ENCODE peak calls at places on chromosomes 12 and 14, in seven cellular contexts. O is PC-3, D is GM13977, I is left lung, P is glutamatergic neuron, G is adrenal gland, Z is pancreas. S is an unnamed sample.

GRCh38 chr12:6072302-6072752 is 52.1 kb downstream of the VWF start:
- DNase-seq in O (peak; percentile 36), D (no peak), I (no peak), P (no peak), G (peak; percentile 45), Z (no peak), S (no peak)

GRCh38 chr12:53196486-53196885 is 10.6 kb downstream of the ITGB7 start:
- DNase-seq in O (no peak), D (no peak), I (peak; percentile 65), P (no peak), G (no peak), Z (no peak), S (no peak)

GRCh38 chr14:76917759-76918175 is 91.6 kb downstream of the LRRC74A start:
- DNase-seq in O (no peak), D (no peak), I (no peak), P (no peak), G (peak; percentile 93), Z (no peak), S (no peak)

GRCh38 chr12:75884465-75884985 is 147.1 kb downstream of the PHLDA1 start:
- DNase-seq in O (no peak), D (no peak), I (no peak), P (no peak), G (no peak), Z (no peak), S (no peak)

GRCh38 chr12:79409562-79409961 is 281.2 kb downstream of the PAWR start:
- DNase-seq in O (peak; percentile 57), D (no peak), I (no peak), P (no peak), G (no peak), Z (no peak), S (no peak)

GRCh38 chr12:125092872-125093680 is 27.8 kb downstream of the AACS start:
- DNase-seq in O (peak; percentile 66), D (no peak), I (no peak), P (peak; percentile 40), G (peak; percentile 33), Z (no peak), S (no peak)

GRCh38 chr12:109098142-109098652 is 800 bp downstream of the UNG start:
- DNase-seq in O (peak; percentile 39), D (no peak), I (peak; percentile 89), P (no peak), G (peak; percentile 85), Z (peak; percentile 81), S (no peak)

GRCh38 chr14:94000267-94000666 is 3.2 kb downstream of the CCDC197 start:
- DNase-seq in O (no peak), D (no peak), I (no peak), P (no peak), G (no peak), Z (no peak), S (no peak)

GRCh38 chr12:23083267-23083666 is 458.3 kb downstream of the ETNK1 start:
- DNase-seq in O (peak; percentile 16), D (no peak), I (no peak), P (no peak), G (no peak), Z (no peak), S (no peak)

GRCh38 chr14:68808696-68809095 is 15.8 kb upstream of the ZFP36L1 start:
- DNase-seq in O (no peak), D (no peak), I (no peak), P (no peak), G (peak; percentile 6), Z (no peak), S (no peak)

GRCh38 chr12:79935624-79936040 is 735 bp upstream of the PPP1R12A start:
- DNase-seq in O (peak; percentile 30), D (peak; percentile 17), I (no peak), P (no peak), G (no peak), Z (no peak), S (no peak)

GRCh38 chr14:21068521-21069387 is 1.4 kb upstream of the ARHGEF40 start:
- DNase-seq in O (peak; percentile 61), D (peak; percentile 76), I (peak; percentile 81), P (peak; percentile 70), G (peak; percentile 20), Z (no peak), S (no peak)

GRCh38 chr14:75428230-75429104 is 645 bp downstream of the JDP2 start:
- DNase-seq in O (no peak), D (no peak), I (peak; percentile 91), P (peak; percentile 30), G (peak; percentile 49), Z (peak; percentile 74), S (no peak)

GRCh38 chr14:50763386-50764007 is 67.5 kb downstream of the NIN start:
- DNase-seq in O (peak; percentile 99), D (no peak), I (no peak), P (no peak), G (no peak), Z (no peak), S (no peak)

GRCh38 chr14:63435838-63436237 is 107.3 kb downstream of the PPP2R5E start:
- DNase-seq in O (peak; percentile 18), D (no peak), I (peak; percentile 78), P (no peak), G (peak; percentile 87), Z (peak; percentile 60), S (no peak)

GRCh38 chr12:66688836-66689439 is 10.1 kb upstream of the GRIP1 start:
- DNase-seq in O (peak; percentile 82), D (peak; percentile 24), I (no peak), P (peak; percentile 65), G (peak; percentile 39), Z (peak; percentile 61), S (peak; percentile 17)

DNA sequence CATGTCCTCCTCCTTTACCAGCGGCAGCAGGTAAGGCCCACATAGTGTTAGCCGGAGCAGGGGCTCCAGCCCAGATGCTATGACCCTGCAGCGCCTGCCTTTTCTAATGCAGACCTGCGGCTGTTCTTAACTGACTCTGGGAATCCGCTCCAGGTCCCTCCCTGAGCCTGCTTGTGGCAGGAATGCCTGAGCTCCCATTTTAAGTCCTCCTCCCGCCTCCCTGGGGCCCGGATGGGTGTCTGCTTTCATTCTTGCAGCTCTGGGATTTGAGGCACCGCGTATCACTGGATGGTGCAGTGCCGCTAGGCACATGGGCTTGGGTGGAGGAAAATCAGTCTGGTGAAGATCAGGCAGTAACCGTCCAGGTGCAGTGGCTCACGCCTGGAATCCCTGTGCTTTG is 7.6 kb downstream of the TSPAN9 start:
- DNase-seq in O (no peak), D (no peak), I (no peak), P (peak; percentile 24), G (no peak), Z (no peak), S (no peak)
- TF ChIP-seq CTCF in O (no peak), D (no peak), I (no peak), P (no peak), G (no peak), Z (no peak), S (no peak)

DNA sequence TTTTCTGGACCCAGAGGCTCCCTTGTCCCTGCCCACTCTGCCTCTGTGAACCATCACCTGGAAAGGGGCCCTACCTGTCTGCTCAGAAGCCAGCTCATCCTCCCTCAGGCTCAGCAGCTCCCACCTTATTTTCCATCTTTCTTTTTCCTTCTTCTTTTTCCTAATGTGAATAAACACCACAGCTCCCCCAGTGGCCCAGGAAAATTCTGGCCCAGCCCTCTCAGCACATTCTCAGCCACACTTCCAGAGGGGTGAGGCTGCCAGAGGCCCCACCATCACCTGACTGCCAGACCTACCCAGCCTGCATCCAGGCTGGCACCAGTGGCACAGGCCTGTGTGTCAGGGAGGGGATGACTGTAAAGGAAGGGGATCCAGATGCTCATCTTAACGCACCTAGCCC is 23.0 kb downstream of the ZFHX2 start:
- DNase-seq in O (peak; percentile 22), D (no peak), I (no peak), P (no peak), G (no peak), Z (no peak), S (no peak)
- TF ChIP-seq CTCF in O (peak; percentile 48), D (no peak), I (no peak), P (no peak), G (no peak), Z (no peak), S (no peak)

DNA sequence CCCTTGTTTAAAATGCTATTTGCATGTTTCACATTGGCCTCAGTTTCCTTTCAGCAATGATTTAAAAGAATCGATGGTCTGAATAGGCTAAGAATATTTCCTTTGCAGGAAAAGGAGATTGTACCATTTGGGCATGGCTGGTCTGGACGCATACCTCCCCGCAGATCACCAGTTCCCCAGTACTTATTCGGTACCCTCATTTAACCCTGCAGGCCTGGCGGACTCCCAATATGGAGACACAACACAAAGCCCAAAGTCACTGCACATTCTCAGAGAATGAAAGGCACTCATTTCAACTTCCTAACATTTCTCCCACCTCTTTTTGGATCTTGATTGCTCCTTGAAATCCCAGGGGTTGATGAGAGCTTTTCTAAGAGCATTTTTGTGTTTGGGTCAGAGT is 152.9 kb downstream of the GCH1 start:
- DNase-seq in O (no peak), D (no peak), I (no peak), P (no peak), G (no peak), Z (no peak), S (no peak)
- TF ChIP-seq CTCF in O (no peak), D (no peak), I (no peak), P (no peak), G (no peak), Z (no peak), S (no peak)

GRCh38 chr14:52693532-52693931 is 1.8 kb downstream of the ERO1A start:
- DNase-seq in O (no peak), D (no peak), I (no peak), P (no peak), G (no peak), Z (no peak), S (no peak)

GRCh38 chr14:52693004-52693403 is 2.4 kb downstream of the ERO1A start:
- DNase-seq in O (no peak), D (no peak), I (no peak), P (no peak), G (no peak), Z (no peak), S (no peak)

GRCh38 chr14:52692248-52692962 is 3.0 kb downstream of the ERO1A start:
- DNase-seq in O (no peak), D (no peak), I (no peak), P (no peak), G (peak; percentile 28), Z (no peak), S (no peak)

GRCh38 chr14:52694761-52695480 is 437 bp downstream of the ERO1A start:
- DNase-seq in O (peak; percentile 72), D (peak; percentile 58), I (peak; percentile 85), P (no peak), G (peak; percentile 38), Z (peak; percentile 79), S (peak; percentile 30)

GRCh38 chr14:52695481-52696091 is at the start of gene ERO1A:
- DNase-seq in O (peak; percentile 88), D (peak; percentile 80), I (peak; percentile 97), P (peak; percentile 80), G (peak; percentile 87), Z (peak; percentile 93), S (peak; percentile 68)
- TF ChIP-seq CTCF in O (no peak), D (peak; percentile 22), I (no peak), P (no peak), G (no peak), Z (no peak), S (no peak)

DNA sequence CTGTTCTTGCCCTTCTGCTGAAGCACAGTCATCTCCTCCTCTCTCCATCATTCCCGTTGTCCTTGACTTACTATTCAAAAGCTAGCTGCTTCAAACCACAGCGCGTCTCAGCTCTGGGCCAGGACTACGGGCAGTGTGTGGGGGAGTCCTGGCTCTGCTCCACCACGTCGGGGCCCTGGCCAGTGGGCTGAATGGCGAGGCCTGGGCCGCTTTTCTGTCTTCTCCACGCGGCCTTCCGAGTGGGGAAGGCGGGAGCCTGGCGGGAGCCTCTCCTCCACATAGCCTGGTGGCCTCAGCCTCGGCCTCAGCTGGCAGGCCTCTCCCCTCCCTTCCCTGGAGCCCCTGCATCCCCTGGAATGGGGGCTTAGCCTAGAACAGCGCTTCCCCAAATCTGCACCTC is 16.5 kb downstream of the ANKRD9 start:
- DNase-seq in O (no peak), D (no peak), I (peak; percentile 55), P (peak; percentile 5), G (no peak), Z (no peak), S (no peak)
- TF ChIP-seq CTCF in O (no peak), D (no peak), I (no peak), P (no peak), G (no peak), Z (no peak), S (no peak)

S was measured in natural killer cell.